ENCODE peak calls at places on chromosomes 13 and 19, in four cellular contexts. One of them, this sample, is unnamed.

GRCh38 chr13:42750858-42751257 is 30.5 kb upstream of the FAM216B start:
- DNase-seq in epithelial cell of esophagus: peak
- DNase-seq in activated naive CD8-positive, alpha-beta T cell treated with anti-CD3 and anti-CD28 coated beads for 36 hours: no peak
- DNase-seq in nephron progenitor cell: no peak
- DNase-seq in this sample: no peak

GRCh38 chr19:4897146-4897545 is 5.5 kb downstream of the ARRDC5 start:
- DNase-seq in epithelial cell of esophagus: no peak
- DNase-seq in activated naive CD8-positive, alpha-beta T cell treated with anti-CD3 and anti-CD28 coated beads for 36 hours: no peak
- DNase-seq in nephron progenitor cell: no peak
- DNase-seq in this sample: no peak

GRCh38 chr19:55439052-55439451 is 4.0 kb downstream of the SHISA7 start:
- DNase-seq in epithelial cell of esophagus: no peak
- DNase-seq in activated naive CD8-positive, alpha-beta T cell treated with anti-CD3 and anti-CD28 coated beads for 36 hours: no peak
- DNase-seq in nephron progenitor cell: no peak
- DNase-seq in this sample: no peak

GRCh38 chr13:99355267-99356215 is 48.3 kb upstream of the GPR183 start:
- DNase-seq in epithelial cell of esophagus: no peak
- DNase-seq in activated naive CD8-positive, alpha-beta T cell treated with anti-CD3 and anti-CD28 coated beads for 36 hours: no peak
- DNase-seq in nephron progenitor cell: no peak
- DNase-seq in this sample: no peak

GRCh38 chr19:5880604-5881078 is 10.3 kb upstream of the FUT5 start:
- DNase-seq in epithelial cell of esophagus: peak
- DNase-seq in activated naive CD8-positive, alpha-beta T cell treated with anti-CD3 and anti-CD28 coated beads for 36 hours: no peak
- DNase-seq in nephron progenitor cell: peak
- DNase-seq in this sample: no peak

GRCh38 chr13:57595775-57596174 is 35.8 kb upstream of the PCDH17 start:
- DNase-seq in epithelial cell of esophagus: no peak
- DNase-seq in activated naive CD8-positive, alpha-beta T cell treated with anti-CD3 and anti-CD28 coated beads for 36 hours: no peak
- DNase-seq in nephron progenitor cell: no peak
- DNase-seq in this sample: no peak

GRCh38 chr19:9150650-9151049 is 10.5 kb downstream of the ZNF317 start:
- DNase-seq in epithelial cell of esophagus: no peak
- DNase-seq in activated naive CD8-positive, alpha-beta T cell treated with anti-CD3 and anti-CD28 coated beads for 36 hours: no peak
- DNase-seq in nephron progenitor cell: no peak
- DNase-seq in this sample: no peak

GRCh38 chr13:73872397-73872796 is 261.8 kb downstream of the KLF12 start:
- DNase-seq in epithelial cell of esophagus: peak
- DNase-seq in activated naive CD8-positive, alpha-beta T cell treated with anti-CD3 and anti-CD28 coated beads for 36 hours: no peak
- DNase-seq in nephron progenitor cell: no peak
- DNase-seq in this sample: no peak

GRCh38 chr13:112741185-112741755 is 51.4 kb downstream of the ATP11A start:
- DNase-seq in epithelial cell of esophagus: no peak
- DNase-seq in activated naive CD8-positive, alpha-beta T cell treated with anti-CD3 and anti-CD28 coated beads for 36 hours: no peak
- DNase-seq in nephron progenitor cell: no peak
- DNase-seq in this sample: no peak

GRCh38 chr19:44752816-44753618 is 4.5 kb downstream of the BCL3 start:
- DNase-seq in epithelial cell of esophagus: peak
- DNase-seq in activated naive CD8-positive, alpha-beta T cell treated with anti-CD3 and anti-CD28 coated beads for 36 hours: peak
- DNase-seq in nephron progenitor cell: peak
- DNase-seq in this sample: no peak

GRCh38 chr19:10139952-10140351 is 20.3 kb upstream of the EIF3G start:
- DNase-seq in epithelial cell of esophagus: no peak
- DNase-seq in activated naive CD8-positive, alpha-beta T cell treated with anti-CD3 and anti-CD28 coated beads for 36 hours: no peak
- DNase-seq in nephron progenitor cell: no peak
- DNase-seq in this sample: no peak

GRCh38 chr19:14167594-14168138 is 31.3 kb upstream of the ASF1B start:
- DNase-seq in epithelial cell of esophagus: no peak
- DNase-seq in activated naive CD8-positive, alpha-beta T cell treated with anti-CD3 and anti-CD28 coated beads for 36 hours: no peak
- DNase-seq in nephron progenitor cell: no peak
- DNase-seq in this sample: no peak

GRCh38 chr19:28960986-28961705 is 251.8 kb downstream of the UQCRFS1 start:
- DNase-seq in epithelial cell of esophagus: no peak
- DNase-seq in activated naive CD8-positive, alpha-beta T cell treated with anti-CD3 and anti-CD28 coated beads for 36 hours: no peak
- DNase-seq in nephron progenitor cell: no peak
- DNase-seq in this sample: no peak

This sample was measured in cerebellum.